ENCODE peak calls at places on chromosome 16, in ten cellular contexts. T, S, B, C, M, U, G, K, V and R are unnamed samples.

GRCh38 chr16:12646490-12647274 is 157.0 kb downstream of the CPPED1 start:
- DNase-seq in T (no peak), S (no peak), B (no peak), C (no peak), M (no peak), U (peak; percentile 13), G (no peak), K (no peak), V (peak; percentile 91), R (no peak)

GRCh38 chr16:71807905-71808592 is 585 bp downstream of the AP1G1 start:
- DNase-seq in T (no peak), S (peak; percentile 12), B (peak; percentile 32), C (peak; percentile 5), M (peak; percentile 9), U (no peak), G (no peak), K (no peak), V (no peak), R (no peak)

GRCh38 chr16:49345829-49346228 is 27.8 kb upstream of the C16orf78 start:
- DNase-seq in T (no peak), S (no peak), B (peak; percentile 78), C (peak; percentile 57), M (no peak), U (no peak), G (no peak), K (no peak), V (no peak), R (peak; percentile 71)

GRCh38 chr16:2586241-2586640 is 48.4 kb downstream of the PDPK1 start:
- DNase-seq in T (no peak), S (no peak), B (peak; percentile 68), C (no peak), M (no peak), U (no peak), G (no peak), K (no peak), V (no peak), R (peak; percentile 18)

GRCh38 chr16:80014241-80014939 is 413.9 kb upstream of the MAF start:
- DNase-seq in T (no peak), S (no peak), B (no peak), C (no peak), M (no peak), U (no peak), G (no peak), K (no peak), V (no peak), R (no peak)

GRCh38 chr16:67842509-67843342 is 606 bp downstream of the THAP11 start:
- DNase-seq in T (no peak), S (peak; percentile 39), B (peak; percentile 69), C (peak; percentile 50), M (peak; percentile 48), U (peak; percentile 77), G (no peak), K (no peak), V (peak; percentile 71), R (peak; percentile 63)

GRCh38 chr16:22075043-22075757 is 17.1 kb upstream of the VWA3A start:
- DNase-seq in T (no peak), S (no peak), B (no peak), C (no peak), M (no peak), U (no peak), G (no peak), K (no peak), V (no peak), R (no peak)

GRCh38 chr16:16985707-16986106 is 485.1 kb downstream of the XYLT1 start:
- DNase-seq in T (no peak), S (no peak), B (no peak), C (no peak), M (no peak), U (no peak), G (no peak), K (no peak), V (no peak), R (no peak)

GRCh38 chr16:10876799-10877341 is at the start of gene CIITA:
- DNase-seq in T (peak; percentile 17), S (no peak), B (peak; percentile 55), C (no peak), M (peak; percentile 43), U (peak; percentile 31), G (no peak), K (peak; percentile 51), V (peak; percentile 70), R (no peak)

GRCh38 chr16:138049-138417 is 440 bp downstream of the NPRL3 start:
- DNase-seq in T (no peak), S (no peak), B (peak; percentile 58), C (peak; percentile 56), M (peak; percentile 18), U (peak; percentile 15), G (no peak), K (no peak), V (peak; percentile 58), R (peak; percentile 56)

GRCh38 chr16:749010-749409 is 8.2 kb upstream of the CIAO3 start:
- DNase-seq in T (no peak), S (no peak), B (no peak), C (no peak), M (no peak), U (no peak), G (no peak), K (no peak), V (no peak), R (no peak)

GRCh38 chr16:15507299-15507958 is 73.0 kb downstream of the BMERB1 start:
- DNase-seq in T (no peak), S (no peak), B (no peak), C (no peak), M (no peak), U (no peak), G (no peak), K (no peak), V (no peak), R (no peak)

GRCh38 chr16:1812732-1813163 is 13.9 kb downstream of the HAGH start:
- DNase-seq in T (no peak), S (peak; percentile 6), B (peak; percentile 78), C (no peak), M (no peak), U (peak; percentile 39), G (peak; percentile 44), K (no peak), V (peak; percentile 92), R (peak; percentile 28)

GRCh38 chr16:73051903-73052302 is 4.0 kb upstream of the ZFHX3 start:
- DNase-seq in T (no peak), S (no peak), B (no peak), C (no peak), M (no peak), U (no peak), G (no peak), K (no peak), V (no peak), R (no peak)

GRCh38 chr16:73053379-73054130 is 5.6 kb upstream of the ZFHX3 start:
- DNase-seq in T (no peak), S (peak; percentile 70), B (peak; percentile 72), C (no peak), M (no peak), U (no peak), G (no peak), K (no peak), V (no peak), R (no peak)

GRCh38 chr16:73052441-73053030 is 4.6 kb upstream of the ZFHX3 start:
- DNase-seq in T (no peak), S (peak; percentile 65), B (peak; percentile 68), C (no peak), M (no peak), U (no peak), G (no peak), K (no peak), V (no peak), R (no peak)

GRCh38 chr16:73054131-73054496 is 6.2 kb upstream of the ZFHX3 start:
- DNase-seq in T (no peak), S (no peak), B (peak; percentile 43), C (no peak), M (no peak), U (no peak), G (no peak), K (no peak), V (no peak), R (no peak)

GRCh38 chr16:73053038-73053378 is 5.1 kb upstream of the ZFHX3 start:
- DNase-seq in T (no peak), S (no peak), B (no peak), C (no peak), M (no peak), U (no peak), G (no peak), K (no peak), V (no peak), R (no peak)
- H3K4me3 ChIP-seq in T (peak overlapping the region; percentile 60), S (no peak overlapping the region), B (peak overlapping the region; percentile 56), C (peak overlapping the region; percentile 33), M (no peak overlapping the region), U (no peak overlapping the region), G (no peak overlapping the region), K (peak overlapping the region; percentile 86), V (no peak overlapping the region), R (no peak overlapping the region)

DNA sequence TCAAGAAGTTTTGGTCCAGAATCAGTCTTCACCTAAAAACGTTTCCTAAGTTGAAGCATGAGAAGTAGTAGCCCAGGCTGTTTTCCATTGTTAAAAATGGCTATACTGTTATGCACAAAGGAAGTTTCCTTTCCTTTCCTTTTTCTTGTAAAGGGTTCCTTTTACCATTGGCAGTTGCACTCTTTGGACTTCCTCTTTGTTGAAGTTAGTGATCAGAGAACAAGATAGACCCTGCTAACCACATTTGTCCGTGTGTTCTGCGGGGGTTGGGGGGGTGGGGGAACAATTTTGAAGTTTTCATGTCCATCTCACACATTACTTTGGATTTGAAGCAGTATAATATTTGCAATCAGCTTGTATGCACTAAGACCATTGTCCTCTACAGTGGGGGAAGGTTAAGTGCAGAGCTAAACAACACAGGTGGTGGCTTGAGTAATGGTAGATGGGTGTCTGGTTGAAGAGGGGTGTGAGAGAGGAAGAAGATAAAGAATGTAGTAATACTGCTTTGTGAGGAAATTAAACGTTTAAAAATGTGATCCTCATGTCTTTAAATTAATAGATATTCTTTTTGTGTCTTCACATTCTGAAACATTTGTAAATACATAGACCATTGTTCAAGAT is 1.4 kb downstream of the LPCAT2 start:
- DNase-seq in T (no peak), S (no peak), B (no peak), C (no peak), M (no peak), U (no peak), G (no peak), K (no peak), V (no peak), R (no peak)
- H3K4me1 ChIP-seq in T (peaks cover 7% of the 10 kb centered on the region), S (no peaks in the 10 kb centered on the region), B (peaks cover 4% of the 10 kb centered on the region), C (peaks cover 3% of the 10 kb centered on the region), M (no peaks in the 10 kb centered on the region), U (no peaks in the 10 kb centered on the region), G (peaks cover 2% of the 10 kb centered on the region), K (no peaks in the 10 kb centered on the region), V (no peaks in the 10 kb centered on the region), R (no peaks in the 10 kb centered on the region)

DNA sequence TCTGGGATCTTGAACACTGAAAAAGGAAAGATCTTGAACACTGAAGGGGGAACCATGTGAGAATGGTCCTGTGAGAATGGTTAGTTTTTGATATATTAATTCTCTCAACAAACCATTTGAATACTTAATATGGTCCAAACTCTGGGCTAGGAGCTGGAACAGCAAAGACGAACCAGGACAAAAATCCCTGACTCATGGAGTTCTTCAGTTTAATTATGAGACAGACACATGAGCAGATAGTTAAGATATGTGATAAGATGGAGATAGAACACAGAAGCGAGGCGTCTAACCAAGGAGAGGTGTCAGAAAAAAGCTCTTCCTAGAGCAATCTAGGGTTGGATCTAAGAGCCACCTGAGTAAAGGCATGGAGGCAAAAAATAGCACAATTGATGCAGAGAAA is 1.6 kb downstream of the CKLF start:
- DNase-seq in T (no peak), S (no peak), B (no peak), C (no peak), M (no peak), U (no peak), G (no peak), K (no peak), V (no peak), R (no peak)
- H3K4me3 ChIP-seq in T (peak overlapping the region; percentile 75), S (no peak overlapping the region), B (no peak overlapping the region), C (no peak overlapping the region), M (peak overlapping the region; percentile 87), U (peak overlapping the region; percentile 76), G (no peak overlapping the region), K (peak overlapping the region; percentile 78), V (peak overlapping the region; percentile 66), R (peak overlapping the region; percentile 86)

GRCh38 chr16:66553223-66553622 is 847 bp downstream of the CKLF start:
- DNase-seq in T (no peak), S (no peak), B (no peak), C (no peak), M (no peak), U (no peak), G (no peak), K (no peak), V (no peak), R (peak; percentile 40)
- H3K4me1 ChIP-seq in T (peaks cover 42% of the 10 kb centered on the region), S (peaks cover 23% of the 10 kb centered on the region), B (peaks cover 11% of the 10 kb centered on the region), C (peaks cover 11% of the 10 kb centered on the region), M (peaks cover 71% of the 10 kb centered on the region), U (peaks cover 89% of the 10 kb centered on the region), G (no peaks in the 10 kb centered on the region), K (peaks cover 18% of the 10 kb centered on the region), V (no peaks in the 10 kb centered on the region), R (peaks cover 91% of the 10 kb centered on the region)